ENCODE peak calls at places on chromosomes 4 and X, in four cellular contexts. C is neuronal stem cell, H is trophoblast cell, Y is H9. O is an unnamed sample.

GRCh38 chr4:156169011-156169410 is 215.3 kb upstream of the CTSO start:
- DNase-seq in H (peak), C (peak), Y (peak), O (peak)

GRCh38 chr4:76950052-76950845 is 697 bp downstream of the SEPTIN11 start:
- DNase-seq in H (peak), C (peak), Y (no peak), O (peak)

GRCh38 chr4:141643557-141643956 is 7.2 kb downstream of the IL15 start:
- DNase-seq in Y (no peak), H (peak), C (no peak), O (peak)

GRCh38 chr4:163613375-163613774 is 118.9 kb downstream of the TMA16 start:
- DNase-seq in Y (no peak), H (no peak), C (no peak), O (no peak)

GRCh38 chrX:46803140-46803539 is 33.7 kb upstream of the RP2 start:
- DNase-seq in Y (no peak), H (no peak), C (no peak), O (no peak)

GRCh38 chrX:101659601-101660063 is at the start of gene ARMCX2:
- DNase-seq in Y (peak), H (no peak), C (peak), O (peak)

GRCh38 chr4:152189451-152190179 is 346.3 kb downstream of the FBXW7 start:
- DNase-seq in H (no peak), C (no peak), Y (no peak), O (no peak)

GRCh38 chr4:155787113-155787710 is 28.4 kb downstream of the GUCY1B1 start:
- DNase-seq in H (peak), Y (no peak), C (peak), O (peak)

GRCh38 chr4:139511320-139511719 is 44.7 kb downstream of the SETD7 start:
- DNase-seq in C (no peak), H (no peak), Y (no peak), O (no peak)

GRCh38 chrX:153488231-153488914 is 6.4 kb upstream of the BGN start:
- DNase-seq in Y (no peak), C (no peak), H (no peak), O (no peak)

GRCh38 chrX:40278340-40279090 is 180.8 kb upstream of the BCOR start:
- DNase-seq in C (no peak), Y (no peak), H (peak), O (peak)

GRCh38 chrX:71067727-71068051 is 445 bp downstream of the SNX12 start:
- DNase-seq in H (peak), C (no peak), Y (no peak), O (no peak)

GRCh38 chrX:11419102-11419501 is 125.9 kb downstream of the AMELX start:
- DNase-seq in Y (no peak), H (no peak), C (no peak), O (no peak)

GRCh38 chr4:159290321-159291030 is 187.6 kb downstream of the RAPGEF2 start:
- DNase-seq in H (no peak), C (no peak), Y (no peak), O (no peak)

GRCh38 chr4:105990933-105991332 is 95.7 kb downstream of the NPNT start:
- DNase-seq in C (no peak), H (peak), Y (no peak), O (peak)

GRCh38 chr4:156790866-156791265 is 180.7 kb downstream of the PDGFC start:
- DNase-seq in H (no peak), Y (no peak), C (peak), O (peak)

GRCh38 chrX:15143050-15143824 is 126.6 kb downstream of the ASB9 start:
- DNase-seq in C (peak), Y (peak), H (peak), O (peak)

GRCh38 chr4:186627226-186627865 is 72.0 kb upstream of the MTNR1A start:
- DNase-seq in H (peak), Y (no peak), C (no peak), O (peak)

GRCh38 chr4:169791064-169791463 is 33.3 kb upstream of the HPF1 start:
- DNase-seq in Y (no peak), C (no peak), H (peak), O (no peak)

GRCh38 chrX:149539283-149540132 is 1.3 kb upstream of the EOLA1 start:
- DNase-seq in Y (peak), C (peak), H (peak), O (peak)

GRCh38 chr4:98662055-98662453 is 3.6 kb upstream of the TSPAN5 start:
- DNase-seq in Y (no peak), H (no peak), C (no peak), O (no peak)

GRCh38 chr4:160286051-160286450 is 1183.2 kb downstream of the RAPGEF2 start:
- DNase-seq in C (no peak), H (peak), Y (no peak), O (no peak)

GRCh38 chr4:169148851-169149250 is 121.9 kb downstream of the SH3RF1 start:
- DNase-seq in H (no peak), Y (no peak), C (no peak), O (no peak)

GRCh38 chr4:13912436-13912835 is 284.9 kb upstream of the BOD1L1 start:
- DNase-seq in Y (no peak), C (no peak), H (peak), O (no peak)

GRCh38 chrX:44130189-44130588 is 157.0 kb upstream of the NDP start:
- DNase-seq in Y (no peak), H (no peak), C (no peak), O (no peak)

GRCh38 chrX:107574711-107575110 is 53.6 kb upstream of the PRPS1 start:
- DNase-seq in H (peak), Y (no peak), C (no peak), O (peak)

GRCh38 chr4:16083217-16084191 is at the start of gene PROM1:
- DNase-seq in H (peak), Y (peak), C (peak), O (no peak)

GRCh38 chr4:21327976-21328700 is 620.4 kb downstream of the KCNIP4 start:
- DNase-seq in Y (no peak), H (no peak), C (no peak), O (no peak)

GRCh38 chrX:57103489-57103888 is 17.9 kb downstream of the SPIN2B start:
- DNase-seq in Y (no peak), C (no peak), H (no peak), O (no peak)

GRCh38 chrX:106950381-106950780 is 30.2 kb downstream of the CLDN2 start:
- DNase-seq in Y (no peak), C (no peak), H (peak), O (no peak)

GRCh38 chr4:48370260-48371134 is 29.2 kb downstream of the SLAIN2 start:
- DNase-seq in Y (no peak), H (no peak), C (no peak), O (no peak)

GRCh38 chrX:149571770-149572169 is 15.5 kb downstream of the MAGEA9B start:
- DNase-seq in H (peak), C (no peak), Y (no peak), O (no peak)

GRCh38 chr4:2797545-2798305 is 4.8 kb downstream of the SH3BP2 start:
- DNase-seq in C (no peak), Y (no peak), H (no peak), O (no peak)

GRCh38 chr4:128295255-128295654 is 7.6 kb upstream of the PGRMC2 start:
- DNase-seq in C (no peak), H (no peak), Y (no peak), O (no peak)

GRCh38 chr4:110518889-110519490 is 43.0 kb downstream of the ENPEP start:
- DNase-seq in H (peak), C (no peak), Y (no peak), O (peak)

GRCh38 chrX:18448416-18448815 is 23.0 kb downstream of the CDKL5 start:
- DNase-seq in C (no peak), H (no peak), Y (no peak), O (no peak)

GRCh38 chr4:19693949-19694597 is 557.6 kb upstream of the SLIT2 start:
- DNase-seq in H (no peak), Y (peak), C (no peak), O (no peak)

DNA sequence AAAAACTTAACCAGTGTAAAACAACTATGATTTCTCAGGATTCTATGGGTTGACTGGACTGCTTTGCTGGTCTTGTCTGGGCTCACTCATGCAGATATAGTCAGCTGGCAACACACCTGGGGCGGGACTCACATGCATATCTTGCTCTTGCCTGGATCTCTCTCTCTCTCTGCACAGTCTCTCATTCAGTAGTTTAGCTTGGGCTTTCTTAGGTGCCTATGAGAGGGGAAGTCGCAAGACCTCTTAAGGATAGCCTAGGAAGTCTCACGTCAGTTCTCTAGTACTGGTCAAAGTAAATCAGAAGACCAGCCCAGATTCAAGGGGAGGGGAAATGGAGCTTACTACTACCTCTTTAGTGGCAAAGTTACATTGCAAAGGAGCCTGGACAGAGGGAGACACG is 2.0 kb downstream of the COPS4 start:
- DNase-seq in H (no peak), C (no peak), Y (no peak), O (no peak)
- H2AFZ ChIP-seq in H (no peak), C (no peak), Y (no peak), O (no peak)

GRCh38 chrX:2464677-2465166 is 36.1 kb downstream of the DHRSX start:
- DNase-seq in H (peak), C (no peak), Y (peak), O (no peak)

GRCh38 chrX:2461711-2462016 is 39.1 kb downstream of the DHRSX start:
- DNase-seq in C (no peak), Y (no peak), H (no peak), O (no peak)

GRCh38 chrX:2466876-2467656 is 33.7 kb downstream of the DHRSX start:
- DNase-seq in Y (no peak), H (no peak), C (no peak), O (no peak)

GRCh38 chrX:2462780-2463179 is 38.0 kb downstream of the DHRSX start:
- DNase-seq in Y (no peak), C (no peak), H (no peak), O (no peak)

GRCh38 chrX:2463973-2464676 is 36.7 kb downstream of the DHRSX start:
- DNase-seq in Y (peak), H (peak), C (no peak), O (no peak)
- H2BK12ac ChIP-seq in Y (no peak), H (no peak), C (no peak), O (no peak)

DNA sequence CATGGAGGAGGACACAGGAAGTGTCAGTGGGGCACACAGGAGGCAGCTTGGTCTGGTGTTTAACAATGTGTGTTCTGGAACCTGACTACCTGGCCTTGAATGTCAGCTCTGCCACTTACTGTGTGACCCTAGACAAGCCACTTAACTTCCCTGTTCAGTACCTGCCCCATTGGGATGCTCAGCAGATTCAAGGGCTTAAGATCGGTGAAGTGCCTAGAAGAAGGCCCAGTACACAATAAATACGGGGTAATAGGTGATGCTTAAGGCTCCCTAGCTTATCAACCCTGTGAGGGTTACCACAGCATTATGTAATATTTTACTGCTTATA is 1.6 kb upstream of the CHIC2 start:
- DNase-seq in H (no peak), C (no peak), Y (no peak), O (no peak)
- H2AK5ac ChIP-seq in H (no peak), C (no peak), Y (no peak), O (peak)

GRCh38 chr4:8157944-8158709 is 486 bp downstream of the ABLIM2 start:
- DNase-seq in H (peak), Y (no peak), C (peak), O (peak)
- H2AFZ ChIP-seq in H (peak), Y (no peak), C (peak), O (peak)

GRCh38 chr4:35342833-35343232 is 901.5 kb downstream of the ARAP2 start:
- DNase-seq in H (no peak), C (no peak), Y (no peak), O (no peak)
- H2BK12ac ChIP-seq in H (no peak), C (no peak), Y (no peak), O (no peak)

DNA sequence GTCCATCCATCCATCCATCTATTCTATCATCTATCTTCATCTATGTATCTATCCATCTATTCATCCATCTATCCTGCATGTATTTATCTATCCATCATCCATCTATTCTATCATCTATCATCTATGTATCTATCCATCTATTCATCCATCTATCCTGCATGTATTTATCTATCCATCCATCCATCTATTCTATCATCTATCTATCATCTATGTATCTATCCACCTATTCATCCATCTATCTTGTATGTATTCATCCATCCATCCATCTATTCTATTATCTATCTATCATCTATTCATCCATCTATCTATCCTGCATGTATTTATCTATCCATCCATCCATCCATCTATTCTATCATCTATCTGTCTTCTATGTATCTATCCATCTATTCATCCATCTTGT is 65.9 kb upstream of the PPP2R3B start:
- DNase-seq in H (no peak), Y (no peak), C (no peak), O (no peak)
- H2AK5ac ChIP-seq in H (no peak), Y (no peak), C (no peak), O (no peak)

O was measured in mesenchymal stem cell.